ENCODE peak calls at places on chromosomes 16 and 17, in five cellular contexts. B is cardiac muscle cell, F is lung, P is AG04449, J is brain microvascular endothelial cell. G is an unnamed sample.

GRCh38 chr16:50153648-50154368 is 702 bp downstream of the TENT4B start:
- DNase-seq in P (no peak), B (peak; percentile 26), J (no peak), F (no peak), G (no peak)

GRCh38 chr17:17834974-17835373 is 1.8 kb downstream of the SREBF1 start:
- DNase-seq in P (no peak), F (no peak), J (no peak), B (no peak), G (no peak)

GRCh38 chr16:89764711-89765201 is 43.4 kb downstream of the ZNF276 start:
- DNase-seq in P (no peak), F (peak; percentile 82), B (peak; percentile 5), J (no peak), G (no peak)

GRCh38 chr17:31739300-31739699 is 119.7 kb downstream of the COPRS start:
- DNase-seq in J (peak; percentile 29), F (no peak), P (no peak), B (peak; percentile 67), G (peak; percentile 53)

GRCh38 chr16:85303354-85303883 is 191.1 kb upstream of the CIBAR2 start:
- DNase-seq in P (no peak), F (peak; percentile 62), J (no peak), B (peak; percentile 59), G (peak; percentile 7)

GRCh38 chr16:8751481-8752311 is 45.7 kb downstream of the TMEM186 start:
- DNase-seq in F (no peak), P (peak; percentile 34), J (peak; percentile 57), B (peak; percentile 84), G (peak; percentile 81)

GRCh38 chr17:69246726-69247375 is 18.2 kb upstream of the ABCA10 start:
- DNase-seq in B (peak; percentile 76), J (no peak), F (no peak), P (no peak), G (peak; percentile 60)

GRCh38 chr17:77596491-77597420 is 361.7 kb upstream of the TNRC6C start:
- DNase-seq in B (no peak), F (no peak), P (no peak), J (no peak), G (no peak)

GRCh38 chr16:14310519-14310991 is 239.4 kb downstream of the MRTFB start:
- DNase-seq in F (no peak), J (no peak), P (no peak), B (peak; percentile 55), G (no peak)

GRCh38 chr17:28675980-28676379 is 14.0 kb downstream of the SUPT6H start:
- DNase-seq in P (no peak), B (no peak), F (no peak), J (no peak), G (peak; percentile 31)

GRCh38 chr16:5064915-5065314 is 841 bp downstream of the C16orf89 start:
- DNase-seq in F (peak; percentile 87), P (no peak), J (peak; percentile 26), B (no peak), G (peak; percentile 10)

GRCh38 chr16:31452631-31453106 is 6.6 kb upstream of the ARMC5 start:
- DNase-seq in F (no peak), P (peak; percentile 82), J (peak; percentile 87), B (peak; percentile 92), G (peak; percentile 92)

GRCh38 chr17:80361495-80362220 is 53.3 kb upstream of the ENDOV start:
- DNase-seq in P (no peak), F (no peak), J (no peak), B (peak; percentile 22), G (no peak)

GRCh38 chr17:80498242-80498919 is 22.0 kb upstream of the NPTX1 start:
- DNase-seq in J (peak; percentile 74), F (no peak), P (no peak), B (peak; percentile 81), G (no peak)

GRCh38 chr17:65670667-65671371 is 109.4 kb upstream of the AXIN2 start:
- DNase-seq in B (no peak), F (no peak), P (no peak), J (no peak), G (no peak)

GRCh38 chr16:27377666-27378485 is 24.1 kb upstream of the IL21R start:
- DNase-seq in P (no peak), B (no peak), F (no peak), J (no peak), G (no peak)

GRCh38 chr16:27373312-27373711 is 28.7 kb upstream of the IL21R start:
- DNase-seq in J (no peak), F (no peak), B (no peak), P (no peak), G (no peak)

GRCh38 chr16:27374231-27374793 is 27.7 kb upstream of the IL21R start:
- DNase-seq in F (no peak), J (no peak), B (no peak), P (no peak), G (no peak)

GRCh38 chr16:27378871-27379580 is 22.9 kb upstream of the IL21R start:
- DNase-seq in P (no peak), F (no peak), B (no peak), J (no peak), G (no peak)

GRCh38 chr16:27374794-27375499 is 27.0 kb upstream of the IL21R start:
- DNase-seq in P (no peak), B (peak; percentile 83), J (peak; percentile 91), F (peak; percentile 59), G (peak; percentile 81)
- TF ChIP-seq CTCF in P (peak; percentile 51), B (peak; percentile 60), J (peak; percentile 84), F (no peak), G (peak; percentile 46)

GRCh38 chr17:7704601-7705268 is at the start of gene EFNB3:
- DNase-seq in B (peak; percentile 66), F (no peak), P (no peak), J (no peak), G (no peak)

GRCh38 chr17:7702776-7703175 is 2.2 kb upstream of the EFNB3 start:
- DNase-seq in F (no peak), J (no peak), B (no peak), P (no peak), G (no peak)

GRCh38 chr17:7701681-7702080 is 3.3 kb upstream of the EFNB3 start:
- DNase-seq in J (no peak), P (no peak), F (no peak), B (no peak), G (no peak)

GRCh38 chr17:7705269-7706255 is 560 bp downstream of the EFNB3 start:
- DNase-seq in P (no peak), J (no peak), F (no peak), B (no peak), G (no peak)

DNA sequence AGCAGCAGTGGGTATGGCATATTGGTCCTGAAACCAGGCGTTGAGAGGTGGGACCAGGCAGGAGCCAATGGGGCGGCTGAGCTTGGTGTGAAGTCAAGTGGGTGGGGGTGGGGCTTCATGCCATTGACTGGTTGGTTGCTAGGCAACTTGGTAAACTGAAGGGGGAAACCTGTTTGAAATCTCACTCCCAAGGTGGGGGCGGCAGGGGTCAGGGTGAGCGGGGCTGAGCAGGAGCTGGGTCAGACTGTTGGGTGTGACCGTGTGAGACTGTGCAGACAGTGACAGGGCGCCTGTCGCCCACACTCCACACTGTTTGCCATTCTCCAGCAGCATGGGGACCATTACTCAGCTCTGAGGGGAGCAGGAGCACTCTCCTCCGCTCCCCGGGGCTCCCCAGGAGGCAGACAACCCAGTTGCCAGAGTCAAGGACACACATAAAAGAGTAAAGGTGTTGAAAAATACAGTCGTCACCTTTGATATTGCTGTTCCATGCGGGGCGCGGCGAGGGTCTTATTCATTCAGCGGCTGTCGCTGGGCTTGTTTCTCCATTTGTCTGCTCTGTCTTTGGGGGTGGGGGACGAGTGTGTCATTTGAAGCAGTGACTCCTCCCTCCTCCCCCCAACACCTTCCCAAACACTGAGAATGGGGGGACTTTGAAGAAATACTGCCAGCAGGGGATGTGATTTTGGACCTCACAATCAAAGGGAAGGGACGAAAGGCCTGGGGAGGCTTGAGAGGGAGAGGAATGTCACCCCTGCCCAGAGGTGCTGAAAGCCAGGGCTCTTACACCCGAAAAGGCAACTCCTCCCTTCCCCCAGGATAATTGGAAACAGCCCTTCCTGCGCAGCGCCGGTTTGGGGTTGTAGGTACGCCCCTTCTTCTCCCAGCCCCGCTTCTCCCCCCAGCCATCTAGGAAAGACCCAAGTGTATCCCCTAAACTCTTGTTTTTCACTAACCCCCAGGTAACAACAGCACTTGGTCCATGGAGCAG is 1.1 kb upstream of the EFNB3 start:
- DNase-seq in F (no peak), P (no peak), B (peak; percentile 73), J (peak; percentile 38), G (peak; percentile 70)
- H3K4me3 ChIP-seq in F (no peak overlapping the region), P (peak overlapping the region; percentile 58), B (peak overlapping the region; percentile 85), J (no peak overlapping the region), G (no peak overlapping the region)

GRCh38 chr17:39002991-39003715 is 36.0 kb upstream of the FBXO47 start:
- DNase-seq in J (peak; percentile 51), F (peak; percentile 61), P (no peak), B (peak; percentile 90), G (no peak)
- TF ChIP-seq CTCF in J (no peak), F (no peak), P (no peak), B (no peak), G (no peak)

GRCh38 chr16:67176662-67177061 is 6.3 kb downstream of the NOL3 start:
- DNase-seq in P (no peak), B (no peak), J (no peak), F (no peak), G (no peak)

GRCh38 chr16:67173323-67173722 is 3.0 kb downstream of the NOL3 start:
- DNase-seq in B (no peak), F (no peak), J (no peak), P (no peak), G (no peak)

GRCh38 chr16:67173808-67174705 is 3.7 kb downstream of the NOL3 start:
- DNase-seq in J (peak; percentile 60), F (peak; percentile 86), P (no peak), B (peak; percentile 87), G (peak; percentile 86)

GRCh38 chr16:67177743-67178699 is 5.7 kb downstream of the MATCAP1 start:
- DNase-seq in B (peak; percentile 70), F (peak; percentile 83), P (no peak), J (no peak), G (peak; percentile 92)

DNA sequence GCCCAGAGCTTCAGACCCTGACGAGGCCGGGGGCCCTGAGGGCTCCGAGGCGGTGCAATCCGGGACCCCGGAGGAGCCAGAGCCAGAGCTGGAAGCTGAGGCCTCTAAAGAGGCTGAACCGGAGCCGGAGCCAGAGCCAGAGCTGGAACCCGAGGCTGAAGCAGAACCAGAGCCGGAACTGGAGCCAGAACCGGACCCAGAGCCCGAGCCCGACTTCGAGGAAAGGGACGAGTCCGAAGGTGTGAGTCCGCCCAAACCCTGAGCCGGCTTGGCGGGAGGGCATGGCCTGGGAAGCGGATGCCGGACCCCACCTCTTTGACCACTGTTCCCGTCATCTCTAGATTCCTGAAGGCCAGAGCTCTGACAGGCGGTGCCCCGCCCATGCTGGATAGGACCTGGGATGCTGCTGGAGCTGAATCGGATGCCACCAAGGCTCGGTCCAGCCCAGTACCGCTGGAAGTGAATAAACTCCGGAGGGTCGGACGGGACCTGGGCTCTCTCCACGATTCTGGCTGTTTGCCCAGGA is 4.4 kb downstream of the NOL3 start:
- DNase-seq in P (no peak), J (no peak), B (no peak), F (no peak), G (no peak)
- H3K4me3 ChIP-seq in P (peak overlapping the region; percentile 56), J (peak overlapping the region; percentile 52), B (peak overlapping the region; percentile 27), F (no peak overlapping the region), G (peak overlapping the region; percentile 34)

G was measured in bronchial epithelial cell.